ENCODE peak calls at places on chromosomes 5 and 9, in four cellular contexts. N is GM20000, R is Ammon's horn, W is retina. D is an unnamed sample.

GRCh38 chr5:22391956-22392355 is 461.2 kb downstream of the CDH12 start:
- DNase-seq in R (no peak), N (no peak), W (no peak), D (no peak)

GRCh38 chr9:111715471-111715870 is 54.1 kb downstream of the GNG10 start:
- DNase-seq in W (no peak), N (no peak), R (no peak), D (no peak)

GRCh38 chr5:160353379-160353778 is 17.0 kb downstream of the C1QTNF2 start:
- DNase-seq in N (no peak), W (no peak), R (peak), D (peak)

GRCh38 chr9:35826071-35826701 is 2.3 kb downstream of the FAM221B start:
- DNase-seq in R (peak), N (peak), W (peak), D (peak)

GRCh38 chr9:70229026-70229425 is 29.8 kb upstream of the SMC5 start:
- DNase-seq in R (no peak), W (peak), N (no peak), D (no peak)

GRCh38 chr5:38827525-38827924 is 18.3 kb upstream of the OSMR start:
- DNase-seq in R (no peak), N (no peak), W (no peak), D (no peak)

GRCh38 chr5:43063731-43064171 is 23.6 kb upstream of the ANXA2R start:
- DNase-seq in R (no peak), N (no peak), W (no peak), D (no peak)

GRCh38 chr5:141973871-141974595 is 5.1 kb downstream of the RNF14 start:
- DNase-seq in R (no peak), N (no peak), W (no peak), D (no peak)

GRCh38 chr5:139746691-139747582 is 48.7 kb upstream of the PSD2 start:
- DNase-seq in R (peak), W (no peak), N (peak), D (peak)

D was measured in pons.